ENCODE peak calls at places on chromosomes 16 and 17, in five cellular contexts. V is K562, P is brain microvascular endothelial cell, Q is mammary epithelial cell, D is type B pancreatic cell. X is an unnamed sample.

GRCh38 chr16:21710938-21711337 is 47.2 kb downstream of the OTOA start:
- DNase-seq in V (no peak), P (no peak), Q (no peak), D (no peak), X (no peak)

GRCh38 chr17:79970576-79971068 is 65.0 kb downstream of the TBC1D16 start:
- DNase-seq in V (no peak), P (no peak), Q (peak), D (no peak), X (peak)

GRCh38 chr17:78716814-78717393 is 65.2 kb downstream of the CYTH1 start:
- DNase-seq in V (no peak), P (no peak), Q (peak), D (no peak), X (peak)

GRCh38 chr16:2482181-2483107 is 7.5 kb downstream of the TBC1D24 start:
- DNase-seq in V (peak), P (no peak), Q (peak), D (no peak), X (no peak)

GRCh38 chr17:81831957-81832607 is 1.0 kb downstream of the MCRIP1 start:
- DNase-seq in V (no peak), P (peak), Q (peak), D (no peak), X (no peak)

GRCh38 chr17:43994272-43995149 is 9.9 kb upstream of the NAGS start:
- DNase-seq in V (peak), P (peak), Q (peak), D (peak), X (peak)

GRCh38 chr17:81152288-81152848 is 12.9 kb upstream of the PVALEF start:
- DNase-seq in V (no peak), P (no peak), Q (no peak), D (no peak), X (no peak)

GRCh38 chr17:75277664-75278071 is 6.6 kb upstream of the MIF4GD start:
- DNase-seq in V (peak), P (no peak), Q (no peak), D (no peak), X (no peak)

GRCh38 chr17:38561416-38562214 is 44.1 kb downstream of the SRCIN1 start:
- DNase-seq in V (no peak), P (no peak), Q (no peak), D (no peak), X (peak)

GRCh38 chr16:18979936-18980335 is 3.8 kb upstream of the TMC7 start:
- DNase-seq in V (no peak), P (no peak), Q (no peak), D (no peak), X (no peak)

DNA sequence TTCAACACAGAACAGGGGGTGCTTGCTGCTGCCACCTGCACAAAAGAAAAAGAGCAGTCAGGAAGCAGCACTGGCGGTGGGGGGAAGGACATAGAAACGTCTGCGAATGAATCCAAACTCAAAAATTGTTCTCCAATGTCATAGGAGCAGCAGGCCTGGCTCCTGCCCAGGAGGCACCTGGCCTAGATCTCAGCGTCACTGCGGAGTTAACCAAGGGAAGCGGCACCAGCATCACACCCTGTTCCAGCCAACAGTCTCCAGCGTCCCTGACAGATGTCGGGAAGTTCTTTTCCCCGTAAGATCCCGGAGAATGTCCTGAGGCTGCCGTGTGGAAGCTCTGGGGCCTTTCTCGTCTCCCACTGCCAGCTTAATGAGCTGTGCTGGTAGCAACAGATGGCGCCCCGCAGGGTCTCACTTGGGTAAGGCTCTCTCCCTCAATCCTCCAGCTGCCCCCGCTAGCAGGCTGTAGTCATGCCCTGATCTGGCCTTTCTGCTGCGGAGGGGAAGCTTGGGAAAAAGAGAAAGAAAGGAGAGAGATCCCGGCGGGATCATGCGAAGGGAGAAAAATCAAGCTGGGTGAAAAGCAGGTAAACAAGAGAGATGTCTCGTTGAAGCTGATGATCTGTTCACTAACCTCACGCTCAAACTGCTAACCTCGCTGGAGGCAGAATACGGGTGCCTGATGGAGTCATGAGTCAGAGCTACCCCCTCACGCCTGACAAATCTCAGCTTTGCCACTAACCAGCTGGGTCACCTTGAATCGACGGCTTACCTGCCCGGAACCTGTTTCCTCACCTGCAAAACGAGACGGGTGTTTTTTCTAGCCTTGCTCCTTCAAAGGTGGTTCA is 57.4 kb downstream of the MARCHF10 start:
- DNase-seq in V (no peak), P (no peak), Q (no peak), D (no peak), X (peak)
- TF ChIP-seq CTCF in V (no peak), P (no peak), Q (no peak), D (no peak), X (no peak)

DNA sequence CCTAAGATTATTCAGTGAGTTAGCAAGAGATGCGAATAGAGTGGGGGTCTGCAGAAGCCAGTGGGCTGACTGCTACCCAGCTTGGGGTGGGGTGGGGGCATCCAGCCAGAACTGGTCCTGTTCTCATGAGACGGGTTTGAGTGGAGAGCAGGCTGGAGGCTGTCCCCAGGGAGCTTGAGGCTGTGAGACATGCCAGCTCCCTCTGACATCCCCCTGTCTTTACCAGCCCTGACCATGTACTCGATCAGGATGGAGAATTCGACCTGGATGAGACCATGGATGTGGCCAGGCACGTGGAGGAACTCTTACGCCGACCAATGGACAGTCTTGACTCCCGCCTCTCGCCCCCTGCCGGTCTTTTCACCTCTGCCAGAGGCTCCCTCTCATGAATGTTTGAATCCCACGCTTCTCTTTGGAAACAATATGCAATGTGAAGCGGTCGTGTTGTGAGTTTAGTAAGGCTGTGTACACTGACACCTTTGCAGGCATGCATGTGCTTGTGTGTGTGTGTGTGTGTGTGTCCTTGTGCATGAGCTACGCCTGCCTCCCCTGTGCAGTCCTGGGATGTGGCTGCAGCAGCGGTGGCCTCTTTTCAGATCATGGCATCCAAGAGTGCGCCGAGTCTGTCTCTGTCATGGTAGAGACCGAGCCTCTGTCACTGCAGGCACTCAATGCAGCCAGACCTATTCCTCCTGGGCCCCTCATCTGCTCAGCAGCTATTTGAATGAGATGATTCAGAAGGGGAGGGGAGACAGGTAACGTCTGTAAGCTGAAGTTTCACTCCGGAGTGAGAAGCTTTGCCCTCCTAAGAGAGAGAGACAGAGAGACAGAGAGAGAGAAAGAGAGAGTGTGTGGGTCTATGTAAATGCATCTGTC is 22.2 kb downstream of the STAT5A start:
- DNase-seq in V (peak), P (no peak), Q (no peak), D (no peak), X (peak)
- TF ChIP-seq CTCF in V (peak), P (peak), Q (no peak), D (peak), X (peak)

GRCh38 chr16:65702707-65703402 is 581.0 kb upstream of the CDH11 start:
- DNase-seq in V (no peak), P (no peak), Q (no peak), D (no peak), X (no peak)

GRCh38 chr16:65700599-65700998 is 578.7 kb upstream of the CDH11 start:
- DNase-seq in V (no peak), P (no peak), Q (no peak), D (no peak), X (no peak)

GRCh38 chr16:65710107-65710506 is 588.2 kb upstream of the CDH11 start:
- DNase-seq in V (no peak), P (no peak), Q (no peak), D (no peak), X (no peak)

GRCh38 chr16:65698943-65699342 is 577.1 kb upstream of the CDH11 start:
- DNase-seq in V (no peak), P (peak), Q (no peak), D (no peak), X (no peak)

GRCh38 chr16:65704866-65705265 is 583.0 kb upstream of the CDH11 start:
- DNase-seq in V (no peak), P (no peak), Q (no peak), D (no peak), X (peak)
- TF ChIP-seq CTCF in V (peak), P (peak), Q (peak), D (peak), X (peak)

GRCh38 chr17:40726919-40727318 is 23.4 kb upstream of the KRT24 start:
- DNase-seq in V (no peak), P (no peak), Q (no peak), D (no peak), X (no peak)
- TF ChIP-seq CTCF in V (no peak), P (peak), Q (peak), D (peak), X (peak)

GRCh38 chr16:84860383-84860782 is 40.6 kb downstream of the CRISPLD2 start:
- DNase-seq in V (no peak), P (no peak), Q (no peak), D (no peak), X (no peak)
- TF ChIP-seq CTCF in V (no peak), P (no peak), Q (no peak), D (no peak), X (no peak)

DNA sequence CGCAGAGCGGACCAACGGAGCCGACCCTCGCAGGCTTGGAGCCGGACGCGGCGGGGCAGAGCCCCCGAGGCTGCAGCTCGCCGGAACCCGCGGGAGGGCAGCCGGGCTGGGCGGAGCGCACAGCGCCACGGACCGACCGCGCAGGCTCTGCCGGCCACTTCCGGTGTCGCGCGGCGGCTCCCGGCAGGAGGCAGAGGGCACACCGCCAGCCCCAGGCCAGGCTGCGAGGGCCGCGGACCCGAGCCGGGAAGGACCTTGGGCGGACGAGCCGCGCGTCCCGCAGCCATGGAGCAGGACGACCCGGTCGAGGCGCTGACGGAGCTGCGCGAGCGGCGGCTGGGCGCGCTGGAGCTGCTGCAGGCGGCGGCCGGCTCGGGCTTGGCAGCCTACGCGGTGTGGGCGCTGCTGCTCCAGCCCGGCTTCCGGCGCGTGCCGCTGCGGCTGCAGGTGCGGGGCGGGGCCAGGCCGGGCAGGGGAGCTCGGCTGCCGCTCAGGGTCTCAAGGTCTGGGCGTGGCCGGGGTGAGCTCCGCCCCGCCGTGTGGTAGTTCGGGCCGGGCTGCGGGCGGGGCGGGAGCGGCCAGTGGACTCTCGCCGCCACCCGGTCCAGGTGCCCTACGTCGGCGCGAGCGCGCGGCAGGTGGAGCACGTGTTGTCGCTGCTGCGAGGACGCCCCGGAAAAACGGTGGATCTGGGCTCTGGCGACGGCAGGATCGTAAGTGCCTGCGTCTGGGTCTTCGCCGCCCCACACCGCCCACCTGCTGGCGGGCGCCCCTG is at the start of gene ANTKMT:
- DNase-seq in V (peak), P (peak), Q (peak), D (peak), X (peak)
- TF ChIP-seq CTCF in V (peak), P (no peak), Q (no peak), D (no peak), X (no peak)

GRCh38 chr16:31460582-31461002 is 1.3 kb downstream of the ARMC5 start:
- DNase-seq in V (no peak), P (peak), Q (peak), D (no peak), X (no peak)
- TF ChIP-seq CTCF in V (peak), P (peak), Q (peak), D (peak), X (peak)

DNA sequence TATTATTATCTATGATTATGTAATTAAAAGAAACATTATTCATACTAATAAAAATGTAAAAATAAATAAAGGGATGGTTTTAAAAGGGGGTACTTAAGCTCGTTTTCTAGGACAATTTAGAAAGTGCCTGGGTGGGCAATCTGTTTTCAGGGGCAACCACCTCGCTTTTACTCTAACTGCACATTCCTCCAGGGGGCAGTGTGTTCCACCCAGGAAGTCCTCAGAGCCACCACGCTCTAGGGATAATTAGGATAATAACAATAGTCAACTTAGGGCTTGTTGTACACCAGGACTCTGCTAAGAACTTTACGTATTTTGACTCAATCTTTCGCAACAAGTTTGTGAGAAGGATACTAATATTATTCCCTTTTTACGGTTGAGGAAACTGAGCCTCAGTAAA is 396.7 kb upstream of the MAF start:
- DNase-seq in V (peak), P (no peak), Q (no peak), D (no peak), X (peak)
- TF ChIP-seq CTCF in V (peak), P (peak), Q (peak), D (peak), X (peak)

GRCh38 chr16:56647641-56648431 is 3.9 kb upstream of the MT1B start:
- DNase-seq in V (peak), P (no peak), Q (no peak), D (no peak), X (peak)
- TF ChIP-seq CTCF in V (peak), P (no peak), Q (no peak), D (no peak), X (peak)

GRCh38 chr17:10881959-10882358 is 44.1 kb upstream of the PIRT start:
- DNase-seq in V (no peak), P (no peak), Q (no peak), D (no peak), X (peak)

GRCh38 chr17:10875411-10875810 is 37.5 kb upstream of the PIRT start:
- DNase-seq in V (peak), P (peak), Q (no peak), D (no peak), X (peak)

GRCh38 chr17:10875984-10876555 is 38.2 kb upstream of the PIRT start:
- DNase-seq in V (peak), P (peak), Q (peak), D (no peak), X (peak)

GRCh38 chr17:10879110-10879509 is 41.2 kb upstream of the PIRT start:
- DNase-seq in V (peak), P (no peak), Q (no peak), D (no peak), X (peak)
- TF ChIP-seq CTCF in V (no peak), P (no peak), Q (peak), D (peak), X (peak)